ENCODE peak calls at places on chromosomes 12 and 14, in six cellular contexts. J, W, Y, B, Z and O are unnamed samples.

GRCh38 chr12:121806556-121807308 is 2.9 kb downstream of the SETD1B start:
- DNase-seq in J (no peak), W (no peak), Y (peak; percentile 66), B (peak; percentile 25), Z (peak; percentile 81), O (no peak)

GRCh38 chr14:29803045-29803444 is 124.6 kb downstream of the PRKD1 start:
- DNase-seq in J (no peak), W (no peak), Y (no peak), B (no peak), Z (no peak), O (no peak)

GRCh38 chr14:93032301-93032929 is 83.3 kb downstream of the ITPK1 start:
- DNase-seq in J (no peak), W (no peak), Y (peak; percentile 69), B (no peak), Z (peak; percentile 85), O (no peak)

GRCh38 chr14:73888971-73889370 is 2.3 kb downstream of the ZNF410 start:
- DNase-seq in J (no peak), W (no peak), Y (no peak), B (no peak), Z (no peak), O (no peak)

GRCh38 chr12:22215467-22216253 is 118.8 kb downstream of the ST8SIA1 start:
- DNase-seq in J (no peak), W (no peak), Y (no peak), B (no peak), Z (no peak), O (no peak)

GRCh38 chr14:21039585-21040369 is 2.4 kb upstream of the RNASE7 start:
- DNase-seq in J (peak; percentile 45), W (no peak), Y (no peak), B (peak; percentile 59), Z (peak; percentile 58), O (peak; percentile 60)

GRCh38 chr12:123106640-123107359 is 44.1 kb downstream of the PITPNM2 start:
- DNase-seq in J (peak; percentile 30), W (no peak), Y (peak; percentile 83), B (no peak), Z (peak; percentile 93), O (no peak)

GRCh38 chr14:84929834-84930233 is 600.1 kb upstream of the FLRT2 start:
- DNase-seq in J (no peak), W (no peak), Y (no peak), B (no peak), Z (no peak), O (no peak)

GRCh38 chr12:113292091-113292490 is 42.8 kb downstream of the SLC8B1 start:
- DNase-seq in J (no peak), W (no peak), Y (no peak), B (no peak), Z (no peak), O (no peak)

GRCh38 chr12:92769124-92769901 is 66.5 kb downstream of the PLEKHG7 start:
- DNase-seq in J (no peak), W (no peak), Y (no peak), B (no peak), Z (no peak), O (no peak)

GRCh38 chr12:53484686-53485567 is 14.3 kb downstream of the MAP3K12 start:
- DNase-seq in J (no peak), W (no peak), Y (no peak), B (no peak), Z (no peak), O (no peak)

GRCh38 chr12:69666798-69667197 is 32.3 kb downstream of the BEST3 start:
- DNase-seq in J (no peak), W (no peak), Y (no peak), B (no peak), Z (no peak), O (no peak)

GRCh38 chr14:50766338-50766886 is 64.5 kb downstream of the NIN start:
- DNase-seq in J (no peak), W (no peak), Y (no peak), B (no peak), Z (no peak), O (no peak)

GRCh38 chr12:111868676-111869588 is 26.9 kb downstream of the MAPKAPK5 start:
- DNase-seq in J (no peak), W (no peak), Y (no peak), B (no peak), Z (no peak), O (no peak)

GRCh38 chr14:22887260-22887989 is 4.4 kb downstream of the REM2 start:
- DNase-seq in J (peak; percentile 78), W (no peak), Y (no peak), B (no peak), Z (no peak), O (peak; percentile 94)

GRCh38 chr14:90275820-90276219 is 19.5 kb downstream of the PSMC1 start:
- DNase-seq in J (no peak), W (no peak), Y (no peak), B (no peak), Z (no peak), O (peak; percentile 9)

GRCh38 chr14:26173581-26173980 is 424.3 kb downstream of the NOVA1 start:
- DNase-seq in J (no peak), W (no peak), Y (no peak), B (no peak), Z (no peak), O (no peak)

GRCh38 chr14:92719890-92720323 is 28.5 kb downstream of the LGMN start:
- DNase-seq in J (peak; percentile 81), W (no peak), Y (no peak), B (no peak), Z (no peak), O (peak; percentile 40)

DNA sequence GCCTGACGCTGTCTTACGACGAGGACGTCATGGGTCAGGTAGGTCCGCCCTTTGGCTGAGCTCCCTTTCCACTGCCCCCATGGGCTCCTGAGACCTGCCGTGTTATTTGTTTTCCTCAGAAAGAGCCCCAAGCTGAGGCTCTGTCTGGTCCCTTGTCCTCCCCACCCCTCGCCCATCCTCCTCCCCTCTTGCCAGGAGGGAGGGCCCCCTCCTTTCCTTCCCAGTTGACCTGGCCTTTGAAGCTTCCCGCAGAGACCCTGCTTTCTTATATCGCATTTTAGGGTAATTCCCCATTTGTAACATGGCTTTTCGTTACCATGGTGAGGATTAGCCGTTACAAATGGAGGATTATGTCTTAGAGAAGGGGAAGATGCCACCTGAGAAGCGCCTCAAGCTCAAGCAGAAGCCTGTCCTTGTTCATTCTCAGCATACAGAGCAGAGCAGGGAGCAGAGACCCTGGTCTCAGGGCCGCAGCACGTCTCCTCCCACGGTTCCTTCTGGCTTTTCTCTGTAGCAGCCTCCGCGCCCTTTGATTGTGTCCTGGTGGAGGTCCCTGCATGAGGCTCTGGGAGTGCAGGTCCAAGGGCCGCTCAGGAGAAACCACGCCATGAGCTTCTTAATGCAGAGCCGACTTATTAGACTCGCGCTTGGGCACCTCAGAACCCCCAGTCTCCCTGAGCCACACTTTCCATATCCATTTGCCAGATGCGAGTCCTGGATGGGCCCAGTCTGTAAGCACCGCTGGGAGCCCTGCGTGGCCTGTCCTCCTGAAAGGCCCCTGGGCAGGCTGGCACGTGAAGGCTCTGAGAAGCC is 47.2 kb downstream of the UBE3B start:
- DNase-seq in J (no peak), W (no peak), Y (no peak), B (no peak), Z (no peak), O (no peak)
- H3K27ac ChIP-seq in J (no peak overlapping the region), W (no peak overlapping the region), Y (no peak overlapping the region), B (no peak overlapping the region), Z (no peak overlapping the region), O (no peak overlapping the region)

DNA sequence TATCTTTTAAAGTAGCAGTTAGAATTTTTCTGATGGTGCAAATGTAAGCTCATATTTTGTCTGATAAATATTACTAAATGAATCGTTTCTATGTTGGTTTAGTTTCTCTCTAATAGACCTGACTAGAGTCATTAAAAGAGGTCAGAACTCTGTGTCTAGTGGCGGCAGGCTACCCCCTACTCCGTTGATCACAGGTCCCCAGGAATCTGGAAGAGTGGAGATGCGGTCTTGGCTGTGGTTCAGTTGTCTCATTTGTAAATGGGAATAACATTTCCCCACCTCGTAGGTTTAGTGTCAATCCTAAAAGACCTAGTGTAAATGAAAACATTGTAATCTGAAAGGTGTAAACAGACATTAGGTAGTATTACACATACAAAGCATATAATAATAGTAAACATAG is 4.7 kb upstream of the FOXJ2 start:
- DNase-seq in J (no peak), W (no peak), Y (no peak), B (no peak), Z (no peak), O (no peak)
- H3K27ac ChIP-seq in J (peak overlapping the region; percentile 100), W (no peak overlapping the region), Y (no peak overlapping the region), B (no peak overlapping the region), Z (peak overlapping the region; percentile 99), O (no peak overlapping the region)

GRCh38 chr14:75341639-75342038 is 63.0 kb downstream of the FOS start:
- DNase-seq in J (no peak), W (no peak), Y (no peak), B (no peak), Z (no peak), O (no peak)
- H3K27ac ChIP-seq in J (peak overlapping the region; percentile 62), W (peak overlapping the region; percentile 70), Y (peak overlapping the region; percentile 76), B (peak overlapping the region; percentile 78), Z (peak overlapping the region; percentile 91), O (no peak overlapping the region)

GRCh38 chr14:24840204-24840893 is 206.4 kb upstream of the GZMB start:
- DNase-seq in J (no peak), W (no peak), Y (no peak), B (no peak), Z (no peak), O (no peak)
- H3K27ac ChIP-seq in J (peak overlapping the region; percentile 66), W (no peak overlapping the region), Y (no peak overlapping the region), B (no peak overlapping the region), Z (no peak overlapping the region), O (no peak overlapping the region)

DNA sequence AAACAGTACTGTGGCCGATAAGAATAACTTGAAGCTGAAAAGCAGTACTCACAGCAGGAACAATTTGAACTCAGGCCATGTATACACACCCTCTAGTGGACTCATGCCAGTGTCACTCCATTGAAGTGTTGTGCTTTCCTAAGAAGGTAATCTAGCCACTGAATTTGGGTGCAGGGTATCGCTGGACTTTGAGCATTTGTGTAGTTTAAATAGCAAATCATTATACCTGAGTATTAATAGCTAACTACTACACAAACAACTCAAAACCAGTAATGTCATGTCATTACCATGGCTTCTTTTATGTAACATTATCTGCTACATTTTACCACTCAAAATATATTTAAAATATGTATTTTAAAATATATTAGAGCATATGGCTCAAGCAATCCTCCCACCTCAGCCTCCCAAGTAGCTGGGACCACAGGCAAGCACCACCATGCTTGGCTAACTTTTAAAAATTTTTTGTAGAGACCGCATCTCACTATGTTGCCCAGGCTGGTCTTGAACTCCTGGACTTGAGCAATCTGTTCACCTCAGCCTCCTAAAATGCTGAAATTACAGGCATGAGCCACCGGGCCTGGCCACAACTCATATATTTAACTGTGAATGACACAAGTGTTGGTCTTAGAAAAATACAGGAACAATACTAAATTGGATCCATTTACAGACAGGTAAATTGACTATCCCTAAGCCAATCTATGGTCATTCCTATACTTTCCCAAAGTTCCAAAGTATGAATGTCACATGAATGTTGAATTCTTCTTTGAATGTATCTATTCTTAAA is 25.6 kb upstream of the ARID4A start:
- DNase-seq in J (no peak), W (no peak), Y (no peak), B (no peak), Z (no peak), O (no peak)
- H3K27ac ChIP-seq in J (peak overlapping the region; percentile 40), W (peak overlapping the region; percentile 46), Y (peak overlapping the region; percentile 86), B (no peak overlapping the region), Z (no peak overlapping the region), O (no peak overlapping the region)